ENCODE peak calls at places on chromosomes 11 and 22, in five cellular contexts. I is endothelial cell of umbilical vein, P is upper lobe of left lung, H is uterus, Q is cardiac muscle cell. N is an unnamed sample. For H3K36me3 and H3K27me3, the result is how much of the 10 kb centered on the place peaks cover.

GRCh38 chr11:46690702-46691101 is 9.7 kb downstream of the ARHGAP1 start:
- DNase-seq in I (no peak), H (no peak), P (no peak), Q (no peak), N (no peak)

GRCh38 chr11:29018631-29019030 is 910.4 kb downstream of the METTL15 start:
- DNase-seq in P (no peak), H (no peak), Q (peak), I (peak), N (no peak)

GRCh38 chr11:77019976-77020591 is 14.1 kb upstream of the B3GNT6 start:
- DNase-seq in I (peak), H (no peak), P (no peak), Q (peak), N (no peak)

GRCh38 chr22:42856179-42856864 is 751 bp downstream of the ARFGAP3 start:
- DNase-seq in I (peak), P (peak), H (peak), Q (peak), N (peak)

GRCh38 chr22:50274311-50274710 is 4.1 kb upstream of the MAPK11 start:
- DNase-seq in I (peak), Q (peak), H (peak), P (no peak), N (no peak)

GRCh38 chr22:31530816-31531180 is 34.5 kb downstream of the SFI1 start:
- DNase-seq in H (no peak), P (no peak), I (no peak), Q (peak), N (no peak)

GRCh38 chr11:15616130-15617105 is 501.7 kb downstream of the INSC start:
- DNase-seq in P (no peak), I (no peak), H (no peak), Q (no peak), N (no peak)

GRCh38 chr11:66967670-66968425 is 7.3 kb upstream of the C11orf86 start:
- DNase-seq in Q (peak), H (peak), P (peak), I (peak), N (no peak)

GRCh38 chr22:43302462-43303109 is 40.6 kb downstream of the SCUBE1 start:
- DNase-seq in P (no peak), Q (no peak), I (no peak), H (no peak), N (no peak)

GRCh38 chr11:70650075-70650909 is 252.0 kb downstream of the CTTN start:
- DNase-seq in I (peak), Q (peak), P (peak), H (peak), N (no peak)

GRCh38 chr11:7654094-7654742 is 19.1 kb downstream of the CYB5R2 start:
- DNase-seq in I (no peak), H (no peak), P (no peak), Q (no peak), N (no peak)

GRCh38 chr11:45894555-45895247 is 9.2 kb downstream of the MAPK8IP1 start:
- DNase-seq in Q (no peak), H (no peak), P (no peak), I (no peak), N (no peak)

GRCh38 chr11:95450547-95451123 is 219.6 kb upstream of the SESN3 start:
- DNase-seq in Q (peak), P (no peak), I (peak), H (no peak), N (no peak)

GRCh38 chr22:17728786-17729185 is 45.5 kb downstream of the BID start:
- DNase-seq in I (no peak), H (no peak), Q (no peak), P (no peak), N (no peak)
- H3K36me3 ChIP-seq in I (under half), H (under half), Q (under half), P (under half), N (under half)

GRCh38 chr11:44839458-44840084 is 111.1 kb downstream of the TP53I11 start:
- DNase-seq in P (no peak), H (no peak), Q (no peak), I (no peak), N (no peak)
- H3K27me3 ChIP-seq in P (under half), H (under half), Q (under half), I (under half), N (under half)

GRCh38 chr11:134270250-134270714 is 5.9 kb upstream of the GLB1L3 start:
- DNase-seq in I (no peak), Q (no peak), H (no peak), P (no peak), N (no peak)
- TF ChIP-seq CTCF in I (peak), Q (peak), H (no peak), P (no peak), N (peak)

GRCh38 chr22:35330258-35330861 is 30.7 kb downstream of the TOM1 start:
- DNase-seq in Q (peak), P (peak), H (peak), I (peak), N (no peak)

GRCh38 chr22:35329114-35329847 is 29.6 kb downstream of the TOM1 start:
- DNase-seq in P (no peak), I (no peak), H (no peak), Q (no peak), N (no peak)

GRCh38 chr22:35327690-35328471 is 28.2 kb downstream of the TOM1 start:
- DNase-seq in Q (no peak), P (no peak), I (no peak), H (no peak), N (no peak)

GRCh38 chr22:35326854-35327562 is 27.3 kb downstream of the TOM1 start:
- DNase-seq in H (no peak), Q (no peak), P (no peak), I (no peak), N (no peak)

GRCh38 chr22:35328472-35328885 is 28.8 kb downstream of the TOM1 start:
- DNase-seq in I (peak), Q (no peak), P (peak), H (no peak), N (no peak)
- H3K36me3 ChIP-seq in I (under half), Q (under half), P (half or more), H (under half), N (under half)

GRCh38 chr11:125167292-125167953 is 2.9 kb downstream of the PKNOX2 start:
- DNase-seq in I (no peak), H (no peak), P (no peak), Q (peak), N (no peak)
- H3K27me3 ChIP-seq in I (under half), H (under half), P (under half), Q (under half), N (under half)

GRCh38 chr22:44337658-44338004 is 24.9 kb upstream of the SHISAL1 start:
- DNase-seq in P (no peak), H (peak), Q (peak), I (no peak), N (no peak)

GRCh38 chr22:44336962-44337657 is 24.4 kb upstream of the SHISAL1 start:
- DNase-seq in H (no peak), P (no peak), I (no peak), Q (no peak), N (no peak)

GRCh38 chr22:44335066-44335839 is 22.5 kb upstream of the SHISAL1 start:
- DNase-seq in Q (no peak), I (no peak), H (no peak), P (no peak), N (no peak)

GRCh38 chr22:44333847-44334635 is 21.3 kb upstream of the SHISAL1 start:
- DNase-seq in Q (no peak), P (no peak), H (no peak), I (no peak), N (no peak)

DNA sequence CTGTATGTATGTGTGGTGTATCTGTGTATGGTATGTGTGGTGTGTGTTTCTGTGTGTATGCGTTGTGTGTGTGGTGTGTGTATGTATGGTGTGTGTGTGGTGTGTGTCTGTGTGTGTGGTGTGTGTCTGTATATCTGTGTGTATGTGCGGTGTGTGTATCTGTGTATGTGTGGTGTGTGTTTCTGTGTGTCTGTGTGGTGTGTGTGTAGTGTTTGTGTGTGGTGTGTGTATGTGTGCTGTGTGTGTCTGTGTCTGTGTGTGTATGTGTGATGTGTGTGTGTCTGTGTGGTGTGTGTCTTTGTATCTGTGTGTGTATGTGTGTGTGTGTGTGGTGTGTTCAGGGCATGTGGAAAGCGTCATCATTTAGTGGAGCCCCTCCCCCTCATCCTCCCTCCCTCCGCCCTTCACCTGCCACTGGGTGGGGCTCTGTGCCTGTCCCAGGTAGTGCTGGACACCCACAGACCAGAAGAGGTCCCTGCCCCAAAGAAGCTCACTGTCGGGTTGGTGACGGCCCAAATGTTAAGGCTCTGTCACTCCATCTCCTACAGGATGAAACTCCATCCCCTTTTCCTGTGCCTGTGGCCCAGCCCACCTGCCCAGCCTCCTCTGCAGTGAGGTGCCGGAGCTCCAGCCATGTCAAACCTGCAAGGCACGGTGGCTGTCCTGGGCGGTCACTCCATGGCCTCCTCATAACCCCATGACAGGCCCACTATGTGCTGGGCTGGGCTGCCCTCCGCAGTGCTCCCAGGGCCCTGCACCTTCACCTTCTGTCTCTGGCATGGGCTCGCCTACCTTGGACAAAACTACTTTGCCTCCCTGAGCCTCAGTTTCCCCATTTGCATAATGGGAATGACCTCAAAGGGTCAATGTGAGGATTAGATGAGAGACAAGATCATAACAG is 23.4 kb upstream of the SHISAL1 start:
- DNase-seq in I (no peak), H (no peak), Q (no peak), P (no peak), N (no peak)
- TF ChIP-seq CTCF in I (no peak), H (no peak), Q (no peak), P (no peak), N (peak)

DNA sequence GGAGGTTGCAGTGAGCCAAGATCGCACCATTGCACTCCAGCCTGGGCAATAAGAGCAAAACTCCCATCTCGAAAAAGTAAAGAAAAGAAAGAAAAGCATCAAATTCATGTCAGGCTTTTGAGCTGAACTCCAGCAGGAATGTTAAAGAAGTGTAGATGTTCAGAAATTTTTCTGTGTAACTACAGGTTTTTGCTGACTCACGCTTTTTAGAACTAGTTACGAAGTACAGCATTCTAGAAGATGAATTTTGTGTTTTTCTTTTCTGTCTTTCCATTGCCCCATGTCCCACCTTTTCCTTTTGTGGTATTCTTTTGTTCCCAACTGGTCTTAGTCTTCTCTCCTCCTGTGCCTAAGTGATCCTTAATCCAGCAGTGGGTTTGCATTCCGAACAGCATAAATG is 56.0 kb upstream of the HORMAD2 start:
- DNase-seq in I (no peak), H (no peak), Q (no peak), P (no peak), N (no peak)
- H3K36me3 ChIP-seq in I (half or more), H (under half), Q (under half), P (half or more), N (under half)